ENCODE peak calls at places on chromosomes 12 and 14, in four cellular contexts. One of them, this sample, is unnamed.
A peak's percentile ranks its signal among the peaks of the same experiment; 100 is the strongest.

GRCh38 chr14:101350710-101351109 is 210.6 kb upstream of the DIO3 start:
- DNase-seq in fibroblast of lung: no peak
- DNase-seq in suprapubic skin: peak; percentile 33
- DNase-seq in cardiac muscle cell: peak; percentile 1
- DNase-seq in this sample: no peak

GRCh38 chr12:64616221-64616620 is 5.9 kb downstream of the RASSF3 start:
- DNase-seq in fibroblast of lung: peak; percentile 70
- DNase-seq in cardiac muscle cell: peak; percentile 43
- DNase-seq in suprapubic skin: no peak
- DNase-seq in this sample: no peak

GRCh38 chr14:54182419-54183040 is 214.3 kb upstream of the CDKN3 start:
- DNase-seq in fibroblast of lung: peak; percentile 89
- DNase-seq in suprapubic skin: no peak
- DNase-seq in cardiac muscle cell: peak; percentile 43
- DNase-seq in this sample: no peak

GRCh38 chr12:121857322-121858246 is 1.1 kb downstream of the HPD start:
- DNase-seq in fibroblast of lung: peak; percentile 20
- DNase-seq in cardiac muscle cell: peak; percentile 45
- DNase-seq in suprapubic skin: no peak
- DNase-seq in this sample: no peak

GRCh38 chr14:51680031-51680430 is 28.3 kb downstream of the FRMD6 start:
- DNase-seq in cardiac muscle cell: peak; percentile 46
- DNase-seq in fibroblast of lung: no peak
- DNase-seq in suprapubic skin: no peak
- DNase-seq in this sample: no peak

GRCh38 chr14:101916816-101917412 is 47.5 kb upstream of the DYNC1H1 start:
- DNase-seq in suprapubic skin: no peak
- DNase-seq in cardiac muscle cell: no peak
- DNase-seq in fibroblast of lung: no peak
- DNase-seq in this sample: no peak

GRCh38 chr14:93330609-93331000 is 2.2 kb downstream of the BTBD7 start:
- DNase-seq in suprapubic skin: no peak
- DNase-seq in fibroblast of lung: no peak
- DNase-seq in cardiac muscle cell: no peak
- DNase-seq in this sample: no peak

GRCh38 chr12:49893753-49894752 is 9.6 kb downstream of the FAIM2 start:
- DNase-seq in cardiac muscle cell: peak; percentile 45
- DNase-seq in suprapubic skin: no peak
- DNase-seq in fibroblast of lung: peak; percentile 62
- DNase-seq in this sample: no peak

DNA sequence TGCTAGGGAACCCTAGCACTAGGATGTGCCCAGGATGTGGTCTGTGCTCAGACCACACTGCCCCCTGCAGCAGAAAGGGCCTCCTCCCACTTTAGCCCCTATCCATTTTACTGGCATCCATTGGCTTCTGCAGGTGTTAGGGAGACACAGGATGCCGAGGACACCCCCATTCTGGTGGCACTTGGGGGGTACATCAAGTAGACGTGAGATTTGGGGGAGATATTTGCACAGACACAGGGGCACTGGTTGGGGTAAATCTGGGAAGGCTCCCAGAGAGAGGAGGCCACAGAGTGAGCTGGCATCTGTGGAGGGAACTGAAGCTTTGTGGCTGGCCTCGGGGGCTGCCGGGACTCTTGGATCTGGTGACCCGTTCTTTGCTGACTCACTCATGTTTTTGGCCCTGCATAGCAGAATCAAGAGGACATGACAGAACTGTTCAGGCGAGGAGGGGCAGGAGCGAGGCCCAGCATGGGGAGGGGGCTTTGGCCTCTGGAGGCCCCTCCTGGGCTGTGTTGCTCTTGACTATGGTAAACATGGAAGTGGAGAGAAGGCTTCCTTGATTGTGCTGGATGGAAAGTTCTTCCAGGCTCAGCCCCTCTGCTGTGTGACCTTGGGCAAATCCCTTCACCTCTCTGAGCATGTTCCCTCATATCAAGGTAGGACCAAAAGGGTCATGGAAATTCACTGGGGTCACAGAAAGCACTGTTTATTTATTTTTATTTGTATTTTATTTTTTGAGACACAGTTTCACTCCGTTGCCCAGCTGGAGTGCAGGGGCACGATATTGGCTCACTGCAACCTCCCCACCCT is 1.8 kb downstream of the PLBD2 start:
- DNase-seq in fibroblast of lung: peak; percentile 22
- DNase-seq in suprapubic skin: no peak
- DNase-seq in cardiac muscle cell: peak; percentile 11
- DNase-seq in this sample: no peak
- H3K4me3 ChIP-seq in fibroblast of lung: peak overlapping the region; percentile 93
- H3K4me3 ChIP-seq in suprapubic skin: peak overlapping the region; percentile 56
- H3K4me3 ChIP-seq in cardiac muscle cell: no peak overlapping the region
- H3K4me3 ChIP-seq in this sample: peak overlapping the region; percentile 83

DNA sequence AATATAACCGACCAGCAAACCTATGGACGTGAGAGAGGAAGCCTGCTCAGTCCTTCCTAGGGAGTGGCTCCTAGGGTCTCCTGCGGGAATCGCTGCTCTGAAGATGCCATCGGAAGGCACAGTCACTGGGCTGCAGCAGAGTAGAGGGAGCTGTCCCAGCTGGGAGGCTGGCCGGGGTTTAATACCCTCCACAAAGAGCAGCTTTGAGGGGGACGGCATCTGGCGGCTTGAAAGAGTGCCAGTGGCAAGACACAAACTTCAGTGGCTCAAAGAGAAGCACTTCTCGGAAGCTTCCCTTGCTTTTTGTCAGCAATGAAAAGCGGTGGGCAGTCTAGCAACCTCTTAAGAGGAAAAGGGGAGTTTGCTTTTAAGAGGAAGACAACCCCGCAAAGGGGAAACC is 114.6 kb downstream of the TMEM132C start:
- DNase-seq in fibroblast of lung: no peak
- DNase-seq in cardiac muscle cell: no peak
- DNase-seq in suprapubic skin: no peak
- DNase-seq in this sample: no peak
- H3K9me3 ChIP-seq in fibroblast of lung: no peaks in the 10 kb centered on the region
- H3K9me3 ChIP-seq in cardiac muscle cell: no peaks in the 10 kb centered on the region
- H3K9me3 ChIP-seq in suprapubic skin: no peaks in the 10 kb centered on the region
- H3K9me3 ChIP-seq in this sample: no peaks in the 10 kb centered on the region

GRCh38 chr12:52772188-52772587 is 5.0 kb downstream of the KRT76 start:
- DNase-seq in fibroblast of lung: no peak
- DNase-seq in cardiac muscle cell: no peak
- DNase-seq in suprapubic skin: no peak
- DNase-seq in this sample: no peak
- H3K27me3 ChIP-seq in fibroblast of lung: peaks cover 14% of the 10 kb centered on the region
- H3K27me3 ChIP-seq in cardiac muscle cell: peaks cover 28% of the 10 kb centered on the region
- H3K27me3 ChIP-seq in suprapubic skin: no peaks in the 10 kb centered on the region
- H3K27me3 ChIP-seq in this sample: no peaks in the 10 kb centered on the region

DNA sequence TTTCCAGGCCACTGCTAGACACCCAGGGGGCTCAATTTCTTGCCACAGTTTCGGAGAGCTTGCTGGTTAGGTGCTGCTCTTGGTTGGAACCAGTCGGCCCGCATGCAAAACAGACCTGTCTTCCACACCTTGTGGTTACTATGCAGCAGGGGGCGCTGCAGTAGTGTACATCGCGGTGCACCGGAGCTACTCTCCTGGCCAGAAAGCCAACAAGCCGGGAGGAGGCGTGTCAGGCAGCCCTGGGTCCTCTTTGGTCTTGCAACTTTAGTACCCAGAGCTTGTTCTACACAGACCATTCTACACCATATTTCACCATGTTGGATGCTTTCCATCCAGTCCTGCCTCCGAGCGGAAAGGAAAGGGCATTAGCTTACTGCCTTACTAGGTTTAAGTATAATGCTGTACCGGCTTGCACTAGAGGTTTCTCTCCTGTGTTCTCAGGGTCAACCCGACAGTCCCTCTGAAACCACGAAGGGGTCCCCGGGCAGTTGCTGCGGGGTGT is 934 bp upstream of the TMTC2 start:
- DNase-seq in cardiac muscle cell: peak; percentile 98
- DNase-seq in fibroblast of lung: peak; percentile 89
- DNase-seq in suprapubic skin: peak; percentile 96
- DNase-seq in this sample: peak; percentile 96
- H3K4me3 ChIP-seq in cardiac muscle cell: peak overlapping the region; percentile 85
- H3K4me3 ChIP-seq in fibroblast of lung: peak overlapping the region; percentile 98
- H3K4me3 ChIP-seq in suprapubic skin: peak overlapping the region; percentile 71
- H3K4me3 ChIP-seq in this sample: peak overlapping the region; percentile 87

GRCh38 chr14:25862068-25862467 is 735.8 kb downstream of the NOVA1 start:
- DNase-seq in fibroblast of lung: no peak
- DNase-seq in cardiac muscle cell: no peak
- DNase-seq in suprapubic skin: no peak
- DNase-seq in this sample: no peak
- H3K9me3 ChIP-seq in fibroblast of lung: no peaks in the 10 kb centered on the region
- H3K9me3 ChIP-seq in cardiac muscle cell: no peaks in the 10 kb centered on the region
- H3K9me3 ChIP-seq in suprapubic skin: no peaks in the 10 kb centered on the region
- H3K9me3 ChIP-seq in this sample: no peaks in the 10 kb centered on the region

DNA sequence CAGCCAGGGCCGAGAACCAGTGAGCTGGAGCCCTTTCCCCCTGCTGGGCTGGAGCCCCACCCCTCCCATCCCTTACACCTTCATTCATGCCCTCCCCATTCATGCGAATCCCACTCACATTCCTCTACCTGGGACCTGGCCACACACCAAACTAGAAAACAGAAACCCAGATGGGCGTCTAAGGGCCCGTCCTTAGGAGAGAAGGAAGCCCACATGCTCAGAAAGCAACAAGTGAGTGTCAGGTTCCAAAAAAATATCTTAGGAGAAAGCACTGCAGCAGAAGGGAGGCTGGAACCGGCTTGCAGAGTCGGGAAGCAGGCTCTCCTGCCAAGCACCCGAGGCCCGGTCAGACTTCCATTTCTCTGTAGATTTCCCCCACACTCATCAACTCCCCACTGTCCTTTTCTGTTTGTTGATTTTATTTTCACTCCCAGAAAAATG is 13.6 kb downstream of the BCL11B start:
- DNase-seq in suprapubic skin: no peak
- DNase-seq in fibroblast of lung: no peak
- DNase-seq in cardiac muscle cell: no peak
- DNase-seq in this sample: no peak
- H3K27me3 ChIP-seq in suprapubic skin: peaks cover 6% of the 10 kb centered on the region
- H3K27me3 ChIP-seq in fibroblast of lung: no peaks in the 10 kb centered on the region
- H3K27me3 ChIP-seq in cardiac muscle cell: no peaks in the 10 kb centered on the region
- H3K27me3 ChIP-seq in this sample: peaks cover 5% of the 10 kb centered on the region

GRCh38 chr12:118960161-118960560 is 21.2 kb upstream of the SRRM4 start:
- DNase-seq in cardiac muscle cell: no peak
- DNase-seq in fibroblast of lung: no peak
- DNase-seq in suprapubic skin: no peak
- DNase-seq in this sample: no peak

GRCh38 chr12:118960865-118961264 is 20.5 kb upstream of the SRRM4 start:
- DNase-seq in cardiac muscle cell: no peak
- DNase-seq in fibroblast of lung: no peak
- DNase-seq in suprapubic skin: no peak
- DNase-seq in this sample: no peak

GRCh38 chr12:118964988-118965387 is 16.4 kb upstream of the SRRM4 start:
- DNase-seq in fibroblast of lung: no peak
- DNase-seq in suprapubic skin: no peak
- DNase-seq in cardiac muscle cell: no peak
- DNase-seq in this sample: no peak
- H3K4me3 ChIP-seq in fibroblast of lung: no peak overlapping the region
- H3K4me3 ChIP-seq in suprapubic skin: no peak overlapping the region
- H3K4me3 ChIP-seq in cardiac muscle cell: no peak overlapping the region
- H3K4me3 ChIP-seq in this sample: no peak overlapping the region

This sample was measured in esophagus muscularis mucosa.